ENCODE peak calls at places on chromosome 3, in seven cellular contexts. J is naive thymus-derived CD4-positive, alpha-beta T cell; I is adrenal gland; N is fibroblast of lung; F is IMR-90; Y is spleen; E is RWPE1. O is an unnamed sample.

GRCh38 chr3:156477306-156477705 is 77.6 kb downstream of the SSR3 start:
- DNase-seq in I (no peak), N (peak), F (peak), Y (no peak), E (no peak), J (no peak), O (no peak)

GRCh38 chr3:53998980-53999379 is 107.3 kb upstream of the SELENOK start:
- DNase-seq in F (no peak), E (no peak), I (no peak), N (no peak), J (no peak), Y (no peak), O (no peak)

GRCh38 chr3:81048058-81048665 is 713.3 kb downstream of the GBE1 start:
- DNase-seq in J (no peak), I (no peak), Y (no peak), N (no peak), F (no peak), E (no peak), O (no peak)

GRCh38 chr3:38327335-38328009 is 19.1 kb upstream of the XYLB start:
- DNase-seq in J (no peak), Y (no peak), F (peak), N (peak), I (no peak), E (peak), O (no peak)

GRCh38 chr3:182738583-182739514 is 54.5 kb upstream of the ATP11B start:
- DNase-seq in J (no peak), Y (no peak), F (no peak), E (peak), N (peak), I (no peak), O (no peak)

GRCh38 chr3:71533588-71533987 is 49.9 kb downstream of the FOXP1 start:
- DNase-seq in J (no peak), F (no peak), E (no peak), I (no peak), Y (no peak), N (no peak), O (no peak)

GRCh38 chr3:122076414-122077292 is 21.5 kb downstream of the CD86 start:
- DNase-seq in F (no peak), J (no peak), I (no peak), N (no peak), E (no peak), Y (no peak), O (no peak)

GRCh38 chr3:4990061-4990460 is 10.8 kb downstream of the BHLHE40 start:
- DNase-seq in E (no peak), I (no peak), J (no peak), Y (no peak), N (no peak), F (no peak), O (no peak)

GRCh38 chr3:139213936-139214335 is 129.9 kb upstream of the MRPS22 start:
- DNase-seq in N (no peak), F (no peak), E (no peak), Y (no peak), J (no peak), I (no peak), O (no peak)

DNA sequence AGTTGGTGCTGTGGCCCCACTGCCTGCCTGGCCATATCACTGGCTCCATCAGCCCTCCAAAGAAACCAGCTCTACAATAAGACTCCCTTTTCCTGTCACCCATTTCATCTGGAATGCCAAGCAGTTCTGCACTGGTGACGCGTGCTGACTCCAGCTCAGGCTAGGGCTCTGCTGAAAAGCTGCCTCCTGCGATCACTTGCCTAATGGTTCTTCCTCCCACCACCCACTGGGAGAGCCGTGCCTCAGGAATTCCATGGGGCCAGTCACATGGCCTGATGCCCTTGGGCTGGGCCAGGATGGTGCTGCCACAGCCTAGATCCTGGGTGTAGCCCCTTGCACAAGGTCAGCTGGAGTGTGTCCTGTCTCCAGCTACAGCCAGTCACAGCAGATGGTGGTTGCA is 99.0 kb downstream of the DNAJB8 start:
- DNase-seq in J (no peak), Y (peak), I (no peak), N (peak), F (peak), E (no peak), O (no peak)
- H3K27ac ChIP-seq in J (no peak), Y (no peak), I (no peak), N (no peak), F (no peak), E (peak), O (no peak)

DNA sequence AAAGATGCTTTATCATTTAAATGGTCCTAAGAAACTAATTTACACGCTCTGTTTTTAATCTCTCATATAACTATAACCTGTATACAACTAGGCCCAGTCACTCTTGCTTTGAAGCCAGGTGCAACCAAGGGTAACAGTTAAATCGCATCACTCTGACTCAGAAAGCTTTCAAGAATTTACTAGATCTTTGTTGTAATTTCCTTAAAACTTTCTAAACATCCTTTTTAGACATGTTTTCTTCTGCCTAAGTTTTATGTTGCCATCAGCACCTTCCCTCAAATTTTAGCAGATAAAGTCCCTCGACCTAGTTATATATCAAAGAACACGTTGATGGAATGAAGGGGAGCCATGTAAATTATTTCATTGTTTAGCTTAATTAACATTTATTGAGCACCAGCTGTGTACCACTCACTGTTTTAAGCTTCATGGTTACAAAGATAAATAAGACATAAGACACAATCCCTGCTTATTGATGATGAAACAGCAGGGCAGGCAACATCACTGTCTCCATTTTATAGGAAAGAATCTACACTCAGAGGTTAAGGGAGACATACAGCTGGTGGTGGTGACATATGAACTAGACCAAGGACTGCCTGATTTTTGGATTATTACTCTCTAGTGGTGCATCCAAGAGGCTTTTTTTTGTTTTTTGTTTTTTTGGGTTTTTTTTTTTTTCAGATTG is 101.0 kb downstream of the CD200R1L start:
- DNase-seq in N (no peak), I (no peak), Y (no peak), F (peak), E (no peak), J (no peak), O (no peak)
- H3K27ac ChIP-seq in N (no peak), I (no peak), Y (no peak), F (no peak), E (no peak), J (no peak), O (no peak)

GRCh38 chr3:195892355-195893120 is 15.8 kb downstream of the TNK2 start:
- DNase-seq in Y (no peak), F (peak), J (no peak), N (peak), I (peak), E (no peak), O (peak)
- H3K27ac ChIP-seq in Y (peak), F (peak), J (no peak), N (peak), I (no peak), E (peak), O (peak)

GRCh38 chr3:136960838-136961836 is 3.4 kb downstream of the IL20RB start:
- DNase-seq in Y (no peak), E (peak), N (peak), J (no peak), F (no peak), I (no peak), O (no peak)
- H3K27ac ChIP-seq in Y (no peak), E (peak), N (no peak), J (no peak), F (no peak), I (no peak), O (no peak)

O was measured in substantia nigra.